ENCODE peak calls at places on chromosomes 13 and 19, in ten cellular contexts. W, O, Q, L, Y, E, J, C, H and X are unnamed samples.

GRCh38 chr19:1446713-1447564 is 3.0 kb upstream of the APC2 start:
- DNase-seq in E (no peak), H (no peak), O (no peak), L (peak; percentile 68), Q (no peak), Y (no peak), C (peak; percentile 44), W (no peak), J (no peak), X (peak; percentile 33)

GRCh38 chr19:10514211-10515145 is 2.8 kb downstream of the S1PR5 start:
- DNase-seq in W (no peak), L (peak; percentile 85), Y (no peak), H (no peak), J (no peak), C (peak; percentile 28), E (no peak), O (no peak), Q (no peak), X (peak; percentile 27)

GRCh38 chr19:54422136-54422535 is 6.9 kb downstream of the TTYH1 start:
- DNase-seq in H (no peak), J (no peak), W (no peak), E (no peak), Q (no peak), C (no peak), L (peak; percentile 73), Y (no peak), O (no peak), X (no peak)

GRCh38 chr19:10679743-10680142 is 21.5 kb upstream of the QTRT1 start:
- DNase-seq in O (no peak), C (no peak), J (no peak), H (no peak), Y (no peak), W (no peak), E (no peak), Q (no peak), L (no peak), X (no peak)

GRCh38 chr13:79044415-79044814 is 361.6 kb downstream of the RBM26 start:
- DNase-seq in Y (no peak), O (no peak), W (no peak), E (no peak), J (no peak), C (no peak), Q (no peak), L (no peak), H (no peak), X (no peak)

GRCh38 chr13:93244918-93245280 is 18.3 kb downstream of the GPC6 start:
- DNase-seq in W (no peak), J (no peak), L (no peak), Y (peak; percentile 38), Q (peak; percentile 81), O (no peak), C (no peak), H (no peak), E (no peak), X (peak; percentile 89)

GRCh38 chr13:25167349-25167748 is 4.7 kb downstream of the AMER2 start:
- DNase-seq in L (no peak), O (no peak), H (no peak), W (no peak), Y (no peak), E (no peak), Q (no peak), J (no peak), C (no peak), X (no peak)

GRCh38 chr13:74770361-74770760 is 636.2 kb upstream of the KLF12 start:
- DNase-seq in J (peak; percentile 89), H (no peak), O (no peak), Q (peak; percentile 97), E (no peak), W (no peak), L (no peak), C (no peak), Y (peak; percentile 94), X (peak; percentile 91)

GRCh38 chr13:35139591-35139990 is 197.5 kb downstream of the NBEA start:
- DNase-seq in O (no peak), Y (peak; percentile 31), H (no peak), Q (no peak), L (no peak), W (no peak), E (no peak), C (no peak), J (no peak), X (no peak)

GRCh38 chr19:45087531-45087930 is 5.4 kb upstream of the PPP1R37 start:
- DNase-seq in Y (no peak), W (no peak), E (no peak), J (no peak), L (no peak), C (no peak), H (no peak), Q (no peak), O (no peak), X (no peak)

GRCh38 chr13:23651887-23652286 is 81.7 kb downstream of the TNFRSF19 start:
- DNase-seq in L (no peak), H (no peak), C (no peak), O (no peak), E (no peak), Y (no peak), W (no peak), Q (no peak), J (no peak), X (no peak)

GRCh38 chr19:3178377-3178972 is at the start of gene S1PR4:
- DNase-seq in C (no peak), O (no peak), Y (no peak), H (no peak), E (no peak), Q (no peak), W (peak; percentile 42), J (no peak), L (no peak), X (no peak)

GRCh38 chr19:42683917-42684513 is 56.3 kb downstream of the PSG3 start:
- DNase-seq in J (peak; percentile 8), W (no peak), Y (peak; percentile 31), E (no peak), O (no peak), C (no peak), H (no peak), Q (peak; percentile 31), L (peak; percentile 61), X (peak; percentile 32)

GRCh38 chr19:40754611-40755247 is 3.7 kb downstream of the SNRPA start:
- DNase-seq in J (no peak), L (no peak), O (no peak), E (no peak), Y (peak; percentile 19), C (no peak), H (no peak), Q (peak; percentile 29), W (peak; percentile 60), X (peak; percentile 51)

GRCh38 chr19:18416778-18417249 is 2.4 kb upstream of the SSBP4 start:
- DNase-seq in L (peak; percentile 93), H (peak; percentile 59), J (peak; percentile 83), Y (peak; percentile 78), E (peak; percentile 90), Q (peak; percentile 88), W (peak; percentile 58), O (peak; percentile 93), C (peak; percentile 49), X (peak; percentile 98)

GRCh38 chr19:35154535-35155406 is at the start of gene FXYD5:
- DNase-seq in C (no peak), J (peak; percentile 73), L (peak; percentile 86), O (peak; percentile 76), H (no peak), E (peak; percentile 74), Y (peak; percentile 80), Q (peak; percentile 76), W (peak; percentile 78), X (peak; percentile 96)

GRCh38 chr19:31105761-31106160 is 243.5 kb downstream of the TSHZ3 start:
- DNase-seq in W (no peak), O (no peak), C (no peak), E (no peak), L (peak; percentile 62), H (no peak), J (no peak), Q (no peak), Y (no peak), X (no peak)

GRCh38 chr19:31826325-31826724 is 477.1 kb upstream of the TSHZ3 start:
- DNase-seq in Q (no peak), W (no peak), O (no peak), E (no peak), J (no peak), H (no peak), Y (no peak), C (no peak), L (no peak), X (no peak)

GRCh38 chr19:6740589-6741348 is 1.3 kb downstream of the TRIP10 start:
- DNase-seq in Y (peak; percentile 19), C (no peak), Q (peak; percentile 23), E (peak; percentile 76), J (no peak), O (peak; percentile 60), H (peak; percentile 44), W (no peak), L (peak; percentile 86), X (peak; percentile 51)

GRCh38 chr19:11422163-11423068 is 3.3 kb upstream of the RGL3 start:
- DNase-seq in L (peak; percentile 98), Y (no peak), C (no peak), J (no peak), E (peak; percentile 70), W (peak; percentile 50), O (peak; percentile 79), H (peak; percentile 42), Q (peak; percentile 37), X (peak; percentile 74)

GRCh38 chr13:41458939-41459753 is 1.8 kb downstream of the RGCC start:
- DNase-seq in E (peak; percentile 37), Y (peak; percentile 72), H (no peak), Q (peak; percentile 78), J (peak; percentile 21), L (peak; percentile 70), W (peak; percentile 32), C (no peak), O (peak; percentile 40), X (peak; percentile 84)

GRCh38 chr13:66657165-66657895 is 572.8 kb downstream of the PCDH9 start:
- DNase-seq in E (peak; percentile 69), O (peak; percentile 25), L (peak; percentile 8), W (no peak), Q (peak; percentile 90), J (peak; percentile 72), H (no peak), C (no peak), Y (peak; percentile 98), X (peak; percentile 22)

GRCh38 chr19:10961073-10961762 is 388 bp downstream of the SMARCA4 start:
- DNase-seq in Q (peak; percentile 20), L (peak; percentile 76), J (no peak), W (no peak), O (no peak), C (peak; percentile 56), E (peak; percentile 80), H (no peak), Y (no peak), X (peak; percentile 71)

GRCh38 chr19:858868-859843 is at the start of gene CFD:
- DNase-seq in W (no peak), L (no peak), Y (no peak), E (peak; percentile 76), O (peak; percentile 82), Q (no peak), C (no peak), J (no peak), H (no peak), X (peak; percentile 36)

GRCh38 chr19:11227201-11227886 is 12.1 kb upstream of the ANGPTL8 start:
- DNase-seq in E (no peak), O (no peak), C (no peak), H (no peak), Q (no peak), J (no peak), Y (no peak), L (peak; percentile 95), W (no peak), X (peak; percentile 24)

GRCh38 chr13:58712191-58712590 is 1080.6 kb downstream of the PCDH17 start:
- DNase-seq in O (no peak), Q (no peak), E (no peak), C (peak; percentile 40), Y (no peak), J (no peak), H (no peak), L (peak; percentile 74), W (no peak), X (no peak)

GRCh38 chr19:19860756-19861390 is 4.8 kb upstream of the ZNF253 start:
- DNase-seq in E (no peak), O (no peak), H (peak; percentile 49), C (no peak), J (no peak), L (peak; percentile 97), Y (no peak), W (no peak), Q (no peak), X (no peak)

GRCh38 chr19:46480409-46480808 is 9.0 kb upstream of the PNMA8A start:
- DNase-seq in O (no peak), E (no peak), C (no peak), L (peak; percentile 71), Y (peak; percentile 82), Q (peak; percentile 61), J (no peak), W (no peak), H (no peak), X (peak; percentile 50)